ENCODE peak calls at places on chromosomes 2 and 18, in five cellular contexts. W, K, B, I and O are unnamed samples.

GRCh38 chr2:102060047-102060446 is 68.3 kb downstream of the IL1R2 start:
- DNase-seq in K (no peak), W (no peak), I (no peak), B (no peak), O (no peak)

GRCh38 chr2:71530246-71530986 is 77.1 kb downstream of the DYSF start:
- DNase-seq in B (peak), W (no peak), I (peak), K (peak), O (no peak)

GRCh38 chr2:241571821-241572620 is 13.5 kb downstream of the BOK start:
- DNase-seq in B (no peak), W (peak), I (peak), K (no peak), O (no peak)

GRCh38 chr2:72988041-72988440 is 70.7 kb downstream of the EMX1 start:
- DNase-seq in W (peak), I (peak), K (no peak), B (no peak), O (no peak)

GRCh38 chr2:69692424-69692823 is 48.9 kb upstream of the AAK1 start:
- DNase-seq in I (no peak), K (no peak), W (no peak), B (no peak), O (no peak)

GRCh38 chr2:3332133-3332532 is 45.5 kb downstream of the EIPR1 start:
- DNase-seq in W (no peak), B (no peak), I (no peak), K (no peak), O (no peak)

GRCh38 chr2:234999740-235000425 is 48.1 kb downstream of the SH3BP4 start:
- DNase-seq in K (no peak), I (no peak), B (no peak), W (peak), O (no peak)

GRCh38 chr2:25269234-25269633 is 72.5 kb downstream of the DNMT3A start:
- DNase-seq in W (no peak), B (no peak), K (no peak), I (no peak), O (no peak)

GRCh38 chr18:36331541-36331971 is 34.0 kb downstream of the FHOD3 start:
- DNase-seq in B (no peak), K (no peak), I (no peak), W (peak), O (peak)

GRCh38 chr18:42893991-42894390 is 221.5 kb downstream of the RIT2 start:
- DNase-seq in B (no peak), I (no peak), W (no peak), K (no peak), O (no peak)

GRCh38 chr2:188016917-188017316 is 274.8 kb upstream of the GULP1 start:
- DNase-seq in B (no peak), W (no peak), K (no peak), I (no peak), O (no peak)

GRCh38 chr2:105038383-105039061 is 653 bp downstream of the MRPS9 start:
- DNase-seq in B (no peak), K (no peak), I (no peak), W (no peak), O (no peak)

GRCh38 chr2:192499476-192499875 is 304.7 kb upstream of the TMEFF2 start:
- DNase-seq in W (no peak), K (peak), B (no peak), I (no peak), O (no peak)

GRCh38 chr18:54791657-54792056 is 36.6 kb upstream of the RAB27B start:
- DNase-seq in K (no peak), W (peak), B (no peak), I (no peak), O (no peak)

GRCh38 chr2:1769703-1770422 is 25.5 kb upstream of the PXDN start:
- DNase-seq in W (peak), I (peak), K (peak), B (peak), O (peak)

GRCh38 chr18:10499230-10499629 is 26.6 kb upstream of the NAPG start:
- DNase-seq in K (no peak), B (no peak), W (no peak), I (no peak), O (no peak)

GRCh38 chr2:23171108-23171507 is 213.9 kb upstream of the KLHL29 start:
- DNase-seq in K (no peak), B (no peak), W (no peak), I (no peak), O (no peak)

GRCh38 chr18:35430721-35431441 is 53.7 kb upstream of the ZNF396 start:
- DNase-seq in K (no peak), B (no peak), I (no peak), W (no peak), O (no peak)

GRCh38 chr2:2662037-2662846 is 331.2 kb upstream of the MYT1L start:
- DNase-seq in W (no peak), B (no peak), K (no peak), I (peak), O (no peak)

GRCh38 chr18:26103579-26103978 is 13.2 kb upstream of the SS18 start:
- DNase-seq in B (no peak), K (no peak), W (no peak), I (no peak), O (no peak)

GRCh38 chr2:233152541-233152940 is 92.4 kb downstream of the INPP5D start:
- DNase-seq in B (no peak), I (no peak), K (no peak), W (no peak), O (no peak)

GRCh38 chr2:191636235-191636543 is 41.7 kb upstream of the NABP1 start:
- DNase-seq in I (no peak), K (peak), B (no peak), W (no peak), O (no peak)

GRCh38 chr2:108417254-108417653 is 31.8 kb upstream of the GCC2 start:
- DNase-seq in B (no peak), I (no peak), W (no peak), K (no peak), O (no peak)
- TF ChIP-seq CTCF in B (no peak), I (no peak), W (peak), K (no peak), O (no peak)

GRCh38 chr2:118088051-118089014 is at the start of gene INSIG2:
- DNase-seq in W (peak), I (peak), B (peak), K (peak), O (peak)
- TF ChIP-seq CTCF in W (no peak), I (no peak), B (no peak), K (no peak), O (no peak)

DNA sequence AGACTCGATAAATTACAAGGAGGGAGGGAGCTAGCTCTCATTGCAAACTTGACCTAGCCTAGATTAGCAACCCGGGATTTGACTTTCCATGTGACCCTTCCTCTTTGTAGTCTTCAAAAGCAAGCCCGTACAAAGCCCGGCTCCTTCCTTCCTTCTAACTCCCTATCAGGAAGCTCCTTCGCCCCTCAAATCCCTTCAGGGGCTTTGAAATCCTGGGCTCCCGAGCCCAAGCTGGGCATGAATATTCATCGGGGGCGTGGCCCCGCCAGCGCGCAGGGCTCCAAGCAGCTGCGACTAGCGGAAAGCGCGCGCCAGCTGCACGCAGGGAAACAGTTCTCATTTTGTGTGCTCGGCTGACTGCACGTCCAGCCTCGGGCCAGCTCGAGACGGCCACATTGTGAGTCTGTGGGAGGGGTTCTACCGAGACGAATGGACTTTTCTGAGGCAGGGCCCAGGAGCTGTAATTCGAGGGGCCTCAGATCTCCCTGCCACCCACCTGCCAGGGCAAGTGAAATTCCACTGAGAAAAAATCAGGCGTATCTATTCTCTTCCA is 84.0 kb upstream of the PELI1 start:
- DNase-seq in K (peak), I (peak), W (peak), B (peak), O (peak)
- TF ChIP-seq CTCF in K (no peak), I (no peak), W (peak), B (no peak), O (peak)

DNA sequence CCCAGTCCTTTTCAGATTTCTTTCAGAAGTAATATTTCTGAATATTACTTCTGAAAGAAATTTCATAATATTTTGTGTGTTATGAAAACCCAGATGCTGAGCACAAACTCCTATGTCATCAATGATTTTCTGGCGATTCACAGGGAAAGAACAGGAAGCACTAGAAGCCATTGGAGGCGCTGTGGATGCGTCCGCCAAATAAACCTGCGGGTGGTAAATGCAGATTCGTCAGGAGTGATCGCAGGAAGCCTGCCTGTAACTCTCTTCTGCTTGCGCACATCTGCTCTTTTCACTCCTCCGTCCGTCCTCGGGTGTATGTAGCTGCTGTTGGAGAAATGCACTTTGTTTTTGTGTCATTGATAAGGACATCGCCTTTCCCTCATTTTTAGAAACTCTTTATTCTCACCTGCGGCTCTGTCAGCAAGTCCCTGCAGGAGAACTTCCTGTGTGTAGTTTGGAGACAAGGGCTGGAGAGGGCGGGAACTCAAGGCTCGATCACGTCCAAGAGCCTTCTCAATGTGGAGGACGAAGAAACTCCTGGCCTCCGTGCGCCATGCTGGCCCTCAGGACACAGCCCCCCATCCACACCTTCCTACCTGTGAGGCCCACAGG is 483.8 kb downstream of the GALR1 start:
- DNase-seq in W (no peak), K (no peak), B (no peak), I (no peak), O (no peak)
- TF ChIP-seq CTCF in W (no peak), K (no peak), B (no peak), I (no peak), O (no peak)

DNA sequence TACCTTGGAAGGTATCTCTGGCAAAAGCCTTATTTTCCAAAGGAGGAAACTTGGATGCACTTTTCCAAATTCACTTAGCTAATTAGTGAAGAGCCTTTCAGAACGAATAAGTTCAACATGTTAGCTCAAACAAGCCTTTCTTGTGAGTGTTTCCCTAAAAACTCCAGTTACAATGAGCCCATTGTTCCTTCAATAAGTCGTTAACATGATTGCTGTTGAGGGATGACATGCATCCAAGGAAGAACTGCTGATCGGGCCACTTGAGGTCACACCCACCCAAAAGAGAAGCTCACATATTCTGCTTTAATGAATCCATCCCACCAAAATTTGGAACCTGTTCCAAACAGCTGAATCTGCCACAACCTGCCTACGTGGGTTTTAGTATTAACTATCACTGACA is 48.1 kb upstream of the SLC35G4 start:
- DNase-seq in B (no peak), K (no peak), W (no peak), I (no peak), O (no peak)
- TF ChIP-seq CTCF in B (no peak), K (no peak), W (no peak), I (no peak), O (no peak)

GRCh38 chr2:240436626-240437180 is 1.2 kb downstream of the GPC1 start:
- DNase-seq in K (no peak), W (peak), I (peak), B (no peak), O (no peak)
- TF ChIP-seq CTCF in K (no peak), W (no peak), I (no peak), B (no peak), O (no peak)

DNA sequence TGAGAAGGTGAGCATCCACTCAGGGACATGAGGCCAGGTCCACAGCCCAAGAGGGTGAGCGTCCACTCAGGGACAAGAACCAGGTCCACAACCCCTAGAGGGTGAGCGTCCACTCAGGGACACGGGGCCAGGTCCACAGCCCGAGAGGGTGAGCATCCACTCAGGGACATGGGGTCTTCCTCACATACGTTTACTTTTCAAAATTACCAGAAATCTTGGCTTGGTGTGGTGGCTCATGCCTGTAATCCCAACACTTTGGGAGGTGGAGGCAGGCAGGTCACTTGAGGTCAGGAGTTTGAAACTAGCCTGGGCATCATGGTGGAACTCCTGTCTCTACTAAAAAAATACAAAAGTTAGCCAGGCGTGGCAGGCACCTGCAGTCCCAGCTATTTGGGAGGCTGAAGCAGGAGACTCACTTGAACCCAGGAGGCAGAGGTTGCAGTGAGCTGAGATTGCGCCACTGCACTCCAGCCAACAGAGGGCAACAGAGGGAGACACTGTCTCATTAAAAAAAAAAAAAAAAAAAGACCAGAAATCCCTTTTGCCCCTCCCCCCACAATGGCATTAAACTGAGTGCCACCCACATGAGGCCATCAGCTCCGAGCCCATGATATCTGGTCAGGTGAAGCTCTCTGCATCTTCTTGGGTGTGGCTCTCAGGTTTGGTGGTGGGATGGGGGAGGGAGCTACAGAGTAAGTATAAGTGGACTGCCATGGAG is 9.0 kb upstream of the MBP start:
- DNase-seq in B (no peak), I (no peak), K (no peak), W (no peak), O (no peak)
- TF ChIP-seq CTCF in B (no peak), I (no peak), K (no peak), W (no peak), O (peak)